ENCODE peak calls at places on chromosomes 16 and 17, in eight cellular contexts. One of them, this sample, is unnamed. For H3K36me3, the result is how much of the 10 kb centered on the place peaks cover.

GRCh38 chr17:77405867-77406513 is 265.2 kb downstream of the SEC14L1 start:
- ATAC-seq in gastrocnemius medialis: no peak
- ATAC-seq in pancreas: no peak
- ATAC-seq in mucosa of descending colon: peak
- ATAC-seq in upper lobe of right lung: peak
- ATAC-seq in CD8-positive, alpha-beta T cell: no peak
- ATAC-seq in psoas muscle: no peak
- ATAC-seq in heart right ventricle: no peak
- ATAC-seq in this sample: no peak

GRCh38 chr16:84283314-84284167 is 11.1 kb upstream of the WFDC1 start:
- ATAC-seq in gastrocnemius medialis: no peak
- ATAC-seq in pancreas: no peak
- ATAC-seq in mucosa of descending colon: peak
- ATAC-seq in upper lobe of right lung: no peak
- ATAC-seq in CD8-positive, alpha-beta T cell: no peak
- ATAC-seq in psoas muscle: no peak
- ATAC-seq in heart right ventricle: peak
- ATAC-seq in this sample: no peak

GRCh38 chr16:74505011-74505410 is 83.7 kb upstream of the CLEC18B start:
- ATAC-seq in gastrocnemius medialis: no peak
- ATAC-seq in pancreas: no peak
- ATAC-seq in mucosa of descending colon: no peak
- ATAC-seq in upper lobe of right lung: no peak
- ATAC-seq in CD8-positive, alpha-beta T cell: no peak
- ATAC-seq in psoas muscle: no peak
- ATAC-seq in heart right ventricle: no peak
- ATAC-seq in this sample: no peak

GRCh38 chr17:44967907-44968224 is 237 bp downstream of the C1QL1 start:
- ATAC-seq in gastrocnemius medialis: no peak
- ATAC-seq in pancreas: no peak
- ATAC-seq in mucosa of descending colon: no peak
- ATAC-seq in upper lobe of right lung: no peak
- ATAC-seq in CD8-positive, alpha-beta T cell: peak
- ATAC-seq in psoas muscle: no peak
- ATAC-seq in heart right ventricle: no peak
- ATAC-seq in this sample: peak

GRCh38 chr16:15906439-15906838 is 18.0 kb upstream of the CEP20 start:
- ATAC-seq in gastrocnemius medialis: no peak
- ATAC-seq in pancreas: no peak
- ATAC-seq in mucosa of descending colon: no peak
- ATAC-seq in upper lobe of right lung: no peak
- ATAC-seq in CD8-positive, alpha-beta T cell: no peak
- ATAC-seq in psoas muscle: no peak
- ATAC-seq in heart right ventricle: no peak
- ATAC-seq in this sample: no peak

GRCh38 chr17:2087597-2088211 is 32.8 kb downstream of the HIC1 start:
- ATAC-seq in gastrocnemius medialis: no peak
- ATAC-seq in pancreas: no peak
- ATAC-seq in mucosa of descending colon: no peak
- ATAC-seq in upper lobe of right lung: peak
- ATAC-seq in CD8-positive, alpha-beta T cell: peak
- ATAC-seq in psoas muscle: peak
- ATAC-seq in heart right ventricle: no peak
- ATAC-seq in this sample: no peak

GRCh38 chr17:66834919-66835454 is at the start of gene CACNG5:
- ATAC-seq in gastrocnemius medialis: no peak
- ATAC-seq in pancreas: peak
- ATAC-seq in mucosa of descending colon: peak
- ATAC-seq in upper lobe of right lung: no peak
- ATAC-seq in CD8-positive, alpha-beta T cell: no peak
- ATAC-seq in psoas muscle: no peak
- ATAC-seq in heart right ventricle: no peak
- ATAC-seq in this sample: no peak

GRCh38 chr16:52363082-52363481 is 183.9 kb downstream of the TOX3 start:
- ATAC-seq in gastrocnemius medialis: no peak
- ATAC-seq in pancreas: no peak
- ATAC-seq in mucosa of descending colon: no peak
- ATAC-seq in upper lobe of right lung: no peak
- ATAC-seq in CD8-positive, alpha-beta T cell: no peak
- ATAC-seq in psoas muscle: no peak
- ATAC-seq in heart right ventricle: no peak
- ATAC-seq in this sample: no peak

GRCh38 chr17:28474035-28474640 is 694 bp downstream of the SLC13A2 start:
- ATAC-seq in gastrocnemius medialis: no peak
- ATAC-seq in pancreas: no peak
- ATAC-seq in mucosa of descending colon: peak
- ATAC-seq in upper lobe of right lung: no peak
- ATAC-seq in CD8-positive, alpha-beta T cell: no peak
- ATAC-seq in psoas muscle: no peak
- ATAC-seq in heart right ventricle: no peak
- ATAC-seq in this sample: no peak

GRCh38 chr17:8391711-8392110 is 5.9 kb downstream of the RNF222 start:
- ATAC-seq in gastrocnemius medialis: no peak
- ATAC-seq in pancreas: no peak
- ATAC-seq in mucosa of descending colon: no peak
- ATAC-seq in upper lobe of right lung: no peak
- ATAC-seq in CD8-positive, alpha-beta T cell: no peak
- ATAC-seq in psoas muscle: no peak
- ATAC-seq in heart right ventricle: no peak
- ATAC-seq in this sample: no peak

GRCh38 chr17:43662432-43663141 is 865 bp upstream of the MEOX1 start:
- ATAC-seq in gastrocnemius medialis: no peak
- ATAC-seq in pancreas: no peak
- ATAC-seq in mucosa of descending colon: no peak
- ATAC-seq in upper lobe of right lung: no peak
- ATAC-seq in CD8-positive, alpha-beta T cell: peak
- ATAC-seq in psoas muscle: no peak
- ATAC-seq in heart right ventricle: no peak
- ATAC-seq in this sample: no peak

GRCh38 chr17:4087911-4088693 is 54.7 kb downstream of the ZZEF1 start:
- ATAC-seq in gastrocnemius medialis: no peak
- ATAC-seq in pancreas: no peak
- ATAC-seq in mucosa of descending colon: no peak
- ATAC-seq in upper lobe of right lung: no peak
- ATAC-seq in CD8-positive, alpha-beta T cell: no peak
- ATAC-seq in psoas muscle: peak
- ATAC-seq in heart right ventricle: no peak
- ATAC-seq in this sample: no peak

GRCh38 chr17:59221159-59221847 is 992 bp downstream of the GDPD1 start:
- ATAC-seq in gastrocnemius medialis: peak
- ATAC-seq in pancreas: no peak
- ATAC-seq in mucosa of descending colon: no peak
- ATAC-seq in upper lobe of right lung: no peak
- ATAC-seq in CD8-positive, alpha-beta T cell: no peak
- ATAC-seq in psoas muscle: no peak
- ATAC-seq in heart right ventricle: no peak
- ATAC-seq in this sample: no peak

GRCh38 chr17:46811978-46812583 is 6.4 kb downstream of the WNT3 start:
- ATAC-seq in gastrocnemius medialis: no peak
- ATAC-seq in pancreas: no peak
- ATAC-seq in mucosa of descending colon: no peak
- ATAC-seq in upper lobe of right lung: no peak
- ATAC-seq in CD8-positive, alpha-beta T cell: no peak
- ATAC-seq in psoas muscle: no peak
- ATAC-seq in heart right ventricle: no peak
- ATAC-seq in this sample: no peak

GRCh38 chr17:82385559-82386255 is 14.1 kb downstream of the UTS2R start:
- ATAC-seq in gastrocnemius medialis: no peak
- ATAC-seq in pancreas: no peak
- ATAC-seq in mucosa of descending colon: no peak
- ATAC-seq in upper lobe of right lung: no peak
- ATAC-seq in CD8-positive, alpha-beta T cell: no peak
- ATAC-seq in psoas muscle: peak
- ATAC-seq in heart right ventricle: peak
- ATAC-seq in this sample: no peak

GRCh38 chr16:83969771-83970429 is 1.9 kb downstream of the NECAB2 start:
- ATAC-seq in gastrocnemius medialis: no peak
- ATAC-seq in pancreas: no peak
- ATAC-seq in mucosa of descending colon: no peak
- ATAC-seq in upper lobe of right lung: no peak
- ATAC-seq in CD8-positive, alpha-beta T cell: no peak
- ATAC-seq in psoas muscle: no peak
- ATAC-seq in heart right ventricle: no peak
- ATAC-seq in this sample: no peak

GRCh38 chr16:89586853-89587252 is 11.3 kb downstream of the CPNE7 start:
- ATAC-seq in gastrocnemius medialis: no peak
- ATAC-seq in pancreas: no peak
- ATAC-seq in mucosa of descending colon: peak
- ATAC-seq in upper lobe of right lung: peak
- ATAC-seq in CD8-positive, alpha-beta T cell: peak
- ATAC-seq in psoas muscle: no peak
- ATAC-seq in heart right ventricle: no peak
- ATAC-seq in this sample: no peak

GRCh38 chr17:32722733-32723132 is 154.2 kb downstream of the MYO1D start:
- ATAC-seq in gastrocnemius medialis: no peak
- ATAC-seq in pancreas: no peak
- ATAC-seq in mucosa of descending colon: no peak
- ATAC-seq in upper lobe of right lung: no peak
- ATAC-seq in CD8-positive, alpha-beta T cell: no peak
- ATAC-seq in psoas muscle: no peak
- ATAC-seq in heart right ventricle: no peak
- ATAC-seq in this sample: no peak

GRCh38 chr17:32725697-32726096 is 151.2 kb downstream of the MYO1D start:
- ATAC-seq in gastrocnemius medialis: no peak
- ATAC-seq in pancreas: no peak
- ATAC-seq in mucosa of descending colon: no peak
- ATAC-seq in upper lobe of right lung: no peak
- ATAC-seq in CD8-positive, alpha-beta T cell: no peak
- ATAC-seq in psoas muscle: no peak
- ATAC-seq in heart right ventricle: no peak
- ATAC-seq in this sample: no peak

GRCh38 chr17:32723310-32723955 is 153.5 kb downstream of the MYO1D start:
- ATAC-seq in gastrocnemius medialis: no peak
- ATAC-seq in pancreas: no peak
- ATAC-seq in mucosa of descending colon: no peak
- ATAC-seq in upper lobe of right lung: no peak
- ATAC-seq in CD8-positive, alpha-beta T cell: no peak
- ATAC-seq in psoas muscle: no peak
- ATAC-seq in heart right ventricle: no peak
- ATAC-seq in this sample: no peak

GRCh38 chr17:32719702-32720101 is 157.2 kb downstream of the MYO1D start:
- ATAC-seq in gastrocnemius medialis: no peak
- ATAC-seq in pancreas: no peak
- ATAC-seq in mucosa of descending colon: no peak
- ATAC-seq in upper lobe of right lung: no peak
- ATAC-seq in CD8-positive, alpha-beta T cell: no peak
- ATAC-seq in psoas muscle: no peak
- ATAC-seq in heart right ventricle: no peak
- ATAC-seq in this sample: no peak

DNA sequence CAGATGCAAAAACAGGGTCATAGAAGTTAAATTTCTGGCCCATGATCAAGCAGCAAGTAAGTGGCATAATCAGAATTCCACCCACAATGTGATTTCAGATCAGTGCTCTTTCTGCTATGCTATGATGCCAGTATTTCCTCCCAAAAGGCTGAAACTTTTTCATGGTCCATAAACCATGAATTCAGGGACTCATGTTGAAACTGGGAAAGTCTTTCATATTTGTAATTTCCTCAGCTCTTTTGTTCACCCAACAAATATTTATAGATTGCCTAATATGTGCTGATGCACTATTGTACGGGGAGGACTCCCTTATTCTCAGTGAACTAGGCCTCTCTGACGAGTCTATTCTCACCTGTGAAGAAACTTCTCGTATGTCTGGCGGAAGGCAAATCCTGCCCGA is 156.3 kb downstream of the MYO1D start:
- ATAC-seq in gastrocnemius medialis: no peak
- ATAC-seq in pancreas: no peak
- ATAC-seq in mucosa of descending colon: no peak
- ATAC-seq in upper lobe of right lung: no peak
- ATAC-seq in CD8-positive, alpha-beta T cell: no peak
- ATAC-seq in psoas muscle: no peak
- ATAC-seq in heart right ventricle: no peak
- ATAC-seq in this sample: no peak
- H3K36me3 ChIP-seq in gastrocnemius medialis: under half
- H3K36me3 ChIP-seq in pancreas: under half
- H3K36me3 ChIP-seq in mucosa of descending colon: under half
- H3K36me3 ChIP-seq in upper lobe of right lung: under half
- H3K36me3 ChIP-seq in CD8-positive, alpha-beta T cell: under half
- H3K36me3 ChIP-seq in psoas muscle: under half
- H3K36me3 ChIP-seq in heart right ventricle: under half
- H3K36me3 ChIP-seq in this sample: under half

GRCh38 chr16:4699030-4699556 is 5.7 kb downstream of the NUDT16L1 start:
- ATAC-seq in gastrocnemius medialis: no peak
- ATAC-seq in pancreas: no peak
- ATAC-seq in mucosa of descending colon: no peak
- ATAC-seq in upper lobe of right lung: no peak
- ATAC-seq in CD8-positive, alpha-beta T cell: no peak
- ATAC-seq in psoas muscle: no peak
- ATAC-seq in heart right ventricle: no peak
- ATAC-seq in this sample: no peak
- H3K36me3 ChIP-seq in gastrocnemius medialis: under half
- H3K36me3 ChIP-seq in pancreas: under half
- H3K36me3 ChIP-seq in mucosa of descending colon: under half
- H3K36me3 ChIP-seq in upper lobe of right lung: half or more
- H3K36me3 ChIP-seq in CD8-positive, alpha-beta T cell: under half
- H3K36me3 ChIP-seq in psoas muscle: half or more
- H3K36me3 ChIP-seq in heart right ventricle: half or more
- H3K36me3 ChIP-seq in this sample: half or more

DNA sequence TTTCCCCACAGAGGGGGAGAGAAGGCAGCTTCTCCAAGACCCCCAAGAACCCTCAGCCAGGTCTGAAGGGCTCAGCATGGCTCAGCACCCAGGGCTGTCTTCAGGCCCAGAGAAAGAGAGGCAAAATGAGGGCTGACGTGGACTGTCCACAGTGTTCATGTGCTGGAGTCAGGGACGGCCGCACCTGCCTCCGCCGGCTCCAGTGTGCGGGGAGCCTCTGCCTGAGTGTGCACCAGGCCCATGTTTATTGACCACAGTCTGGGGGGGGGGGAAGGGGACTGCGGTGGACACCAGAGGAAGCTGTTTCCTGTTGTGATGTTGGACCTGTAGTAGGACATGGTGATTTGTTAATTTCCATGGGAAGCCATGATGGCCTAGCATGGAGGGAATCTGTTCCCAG is 6.9 kb downstream of the MRM1 start:
- ATAC-seq in gastrocnemius medialis: no peak
- ATAC-seq in pancreas: no peak
- ATAC-seq in mucosa of descending colon: peak
- ATAC-seq in upper lobe of right lung: no peak
- ATAC-seq in CD8-positive, alpha-beta T cell: no peak
- ATAC-seq in psoas muscle: no peak
- ATAC-seq in heart right ventricle: no peak
- ATAC-seq in this sample: no peak
- H3K36me3 ChIP-seq in gastrocnemius medialis: under half
- H3K36me3 ChIP-seq in pancreas: under half
- H3K36me3 ChIP-seq in mucosa of descending colon: under half
- H3K36me3 ChIP-seq in upper lobe of right lung: under half
- H3K36me3 ChIP-seq in CD8-positive, alpha-beta T cell: under half
- H3K36me3 ChIP-seq in psoas muscle: under half
- H3K36me3 ChIP-seq in heart right ventricle: under half
- H3K36me3 ChIP-seq in this sample: under half

DNA sequence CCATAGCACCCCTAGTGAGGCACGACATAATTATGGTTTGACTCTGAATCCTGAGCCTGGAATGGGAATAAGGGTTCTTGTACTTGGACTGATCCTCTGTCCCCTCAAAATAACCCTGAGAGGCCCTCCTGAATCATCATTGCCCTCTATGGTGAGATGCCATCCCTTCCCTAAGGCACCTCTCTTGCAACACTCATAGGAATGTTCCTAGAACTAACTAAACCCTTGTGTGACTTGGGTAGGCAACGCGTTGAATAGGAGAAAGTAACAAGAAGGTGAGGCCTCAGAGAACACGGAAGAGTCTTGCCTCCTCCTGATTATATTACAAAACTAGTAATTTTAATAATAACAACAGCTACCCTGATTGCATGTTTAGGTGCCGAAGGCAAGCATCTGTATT is 189.1 kb upstream of the ANKFN1 start:
- ATAC-seq in gastrocnemius medialis: no peak
- ATAC-seq in pancreas: no peak
- ATAC-seq in mucosa of descending colon: no peak
- ATAC-seq in upper lobe of right lung: no peak
- ATAC-seq in CD8-positive, alpha-beta T cell: no peak
- ATAC-seq in psoas muscle: no peak
- ATAC-seq in heart right ventricle: no peak
- ATAC-seq in this sample: no peak
- H3K36me3 ChIP-seq in gastrocnemius medialis: under half
- H3K36me3 ChIP-seq in pancreas: under half
- H3K36me3 ChIP-seq in mucosa of descending colon: under half
- H3K36me3 ChIP-seq in upper lobe of right lung: under half
- H3K36me3 ChIP-seq in CD8-positive, alpha-beta T cell: under half
- H3K36me3 ChIP-seq in psoas muscle: under half
- H3K36me3 ChIP-seq in heart right ventricle: under half
- H3K36me3 ChIP-seq in this sample: under half

This sample was measured in gastroesophageal sphincter.